ENCODE peak calls at places on chromosomes 12 and 14, in seven cellular contexts. One of them, this sample, is unnamed.

GRCh38 chr14:96586921-96587822 is 85.0 kb downstream of the PAPOLA start:
- DNase-seq in HCT116: no peak
- DNase-seq in HepG2: no peak
- DNase-seq in neural progenitor cell: no peak
- DNase-seq in fibroblast of lung: peak; percentile 25
- DNase-seq in IMR-90: no peak
- DNase-seq in MM.1S: no peak
- DNase-seq in this sample: no peak

GRCh38 chr12:29066061-29066588 is 83.0 kb upstream of the FAR2 start:
- DNase-seq in IMR-90: peak; percentile 50
- DNase-seq in fibroblast of lung: peak; percentile 85
- DNase-seq in HCT116: peak; percentile 40
- DNase-seq in HepG2: no peak
- DNase-seq in MM.1S: no peak
- DNase-seq in neural progenitor cell: peak; percentile 62
- DNase-seq in this sample: no peak

GRCh38 chr12:112107728-112108447 is 695 bp downstream of the NAA25 start:
- DNase-seq in HCT116: no peak
- DNase-seq in IMR-90: no peak
- DNase-seq in neural progenitor cell: peak; percentile 41
- DNase-seq in fibroblast of lung: no peak
- DNase-seq in HepG2: no peak
- DNase-seq in MM.1S: peak; percentile 6
- DNase-seq in this sample: peak; percentile 51

GRCh38 chr12:47296828-47297227 is 217.1 kb upstream of the AMIGO2 start:
- DNase-seq in HepG2: no peak
- DNase-seq in IMR-90: no peak
- DNase-seq in neural progenitor cell: no peak
- DNase-seq in MM.1S: no peak
- DNase-seq in fibroblast of lung: no peak
- DNase-seq in HCT116: no peak
- DNase-seq in this sample: no peak

GRCh38 chr14:37973031-37973908 is 234.4 kb upstream of the SSTR1 start:
- DNase-seq in HCT116: no peak
- DNase-seq in HepG2: peak; percentile 78
- DNase-seq in fibroblast of lung: no peak
- DNase-seq in neural progenitor cell: no peak
- DNase-seq in MM.1S: no peak
- DNase-seq in IMR-90: no peak
- DNase-seq in this sample: no peak

GRCh38 chr14:78335531-78335930 is 165.4 kb downstream of the NRXN3 start:
- DNase-seq in neural progenitor cell: no peak
- DNase-seq in IMR-90: no peak
- DNase-seq in HCT116: no peak
- DNase-seq in fibroblast of lung: no peak
- DNase-seq in HepG2: no peak
- DNase-seq in MM.1S: no peak
- DNase-seq in this sample: no peak

GRCh38 chr14:94394025-94394493 is 5.7 kb upstream of the SERPINA1 start:
- DNase-seq in HepG2: peak; percentile 76
- DNase-seq in HCT116: no peak
- DNase-seq in neural progenitor cell: no peak
- DNase-seq in IMR-90: no peak
- DNase-seq in fibroblast of lung: no peak
- DNase-seq in MM.1S: no peak
- DNase-seq in this sample: no peak

GRCh38 chr12:27843714-27844245 is 63.7 kb upstream of the MANSC4 start:
- DNase-seq in IMR-90: peak; percentile 84
- DNase-seq in fibroblast of lung: peak; percentile 71
- DNase-seq in HCT116: no peak
- DNase-seq in neural progenitor cell: peak; percentile 12
- DNase-seq in HepG2: peak; percentile 21
- DNase-seq in MM.1S: no peak
- DNase-seq in this sample: no peak

GRCh38 chr14:33756833-33757232 is 194.0 kb downstream of the EGLN3 start:
- DNase-seq in fibroblast of lung: no peak
- DNase-seq in HepG2: no peak
- DNase-seq in IMR-90: no peak
- DNase-seq in neural progenitor cell: no peak
- DNase-seq in HCT116: no peak
- DNase-seq in MM.1S: no peak
- DNase-seq in this sample: no peak

GRCh38 chr12:104687823-104688573 is 231.2 kb downstream of the CHST11 start:
- DNase-seq in fibroblast of lung: no peak
- DNase-seq in HCT116: no peak
- DNase-seq in neural progenitor cell: no peak
- DNase-seq in HepG2: no peak
- DNase-seq in MM.1S: no peak
- DNase-seq in IMR-90: no peak
- DNase-seq in this sample: no peak

GRCh38 chr12:18998343-18999270 is 130.9 kb upstream of the PLEKHA5 start:
- DNase-seq in MM.1S: no peak
- DNase-seq in neural progenitor cell: no peak
- DNase-seq in fibroblast of lung: peak; percentile 82
- DNase-seq in IMR-90: peak; percentile 89
- DNase-seq in HepG2: no peak
- DNase-seq in HCT116: no peak
- DNase-seq in this sample: no peak

GRCh38 chr12:3964404-3964803 is 91.2 kb upstream of the PARP11 start:
- DNase-seq in IMR-90: no peak
- DNase-seq in HCT116: peak; percentile 1
- DNase-seq in neural progenitor cell: peak; percentile 74
- DNase-seq in MM.1S: peak; percentile 58
- DNase-seq in fibroblast of lung: no peak
- DNase-seq in HepG2: peak; percentile 18
- DNase-seq in this sample: no peak
- TF ChIP-seq CTCF in IMR-90: no peak
- TF ChIP-seq CTCF in HCT116: no peak
- TF ChIP-seq CTCF in neural progenitor cell: peak; percentile 70
- TF ChIP-seq CTCF in MM.1S: peak; percentile 82
- TF ChIP-seq CTCF in fibroblast of lung: peak; percentile 10
- TF ChIP-seq CTCF in HepG2: peak; percentile 74
- TF ChIP-seq CTCF in this sample: peak; percentile 57

GRCh38 chr12:53474819-53475218 is 22.9 kb downstream of the PCBP2 start:
- DNase-seq in HCT116: no peak
- DNase-seq in fibroblast of lung: no peak
- DNase-seq in neural progenitor cell: no peak
- DNase-seq in IMR-90: no peak
- DNase-seq in MM.1S: no peak
- DNase-seq in HepG2: no peak
- DNase-seq in this sample: no peak
- H4K20me1 ChIP-seq in HCT116: peaks cover 66% of the 10 kb centered on the region
- H4K20me1 ChIP-seq in fibroblast of lung: peaks cover 1% of the 10 kb centered on the region
- H4K20me1 ChIP-seq in neural progenitor cell: peaks cover 100% of the 10 kb centered on the region
- H4K20me1 ChIP-seq in IMR-90: peaks cover 85% of the 10 kb centered on the region
- H4K20me1 ChIP-seq in MM.1S: no peaks in the 10 kb centered on the region
- H4K20me1 ChIP-seq in HepG2: peaks cover 39% of the 10 kb centered on the region
- H4K20me1 ChIP-seq in this sample: peaks cover 30% of the 10 kb centered on the region

GRCh38 chr12:121172145-121172544 is 37.8 kb upstream of the P2RX4 start:
- DNase-seq in neural progenitor cell: no peak
- DNase-seq in HCT116: no peak
- DNase-seq in MM.1S: no peak
- DNase-seq in IMR-90: no peak
- DNase-seq in HepG2: no peak
- DNase-seq in fibroblast of lung: no peak
- DNase-seq in this sample: no peak
- H3K4me1 ChIP-seq in neural progenitor cell: no peaks in the 10 kb centered on the region
- H3K4me1 ChIP-seq in HCT116: no peaks in the 10 kb centered on the region
- H3K4me1 ChIP-seq in MM.1S: no peaks in the 10 kb centered on the region
- H3K4me1 ChIP-seq in IMR-90: peaks cover 2% of the 10 kb centered on the region
- H3K4me1 ChIP-seq in HepG2: peaks cover 16% of the 10 kb centered on the region
- H3K4me1 ChIP-seq in fibroblast of lung: no peaks in the 10 kb centered on the region
- H3K4me1 ChIP-seq in this sample: peaks cover 23% of the 10 kb centered on the region

GRCh38 chr14:69299286-69300035 is 39.5 kb downstream of the GALNT16 start:
- DNase-seq in HCT116: no peak
- DNase-seq in HepG2: no peak
- DNase-seq in fibroblast of lung: no peak
- DNase-seq in neural progenitor cell: peak; percentile 43
- DNase-seq in MM.1S: no peak
- DNase-seq in IMR-90: no peak
- DNase-seq in this sample: peak; percentile 38
- TF ChIP-seq CTCF in HCT116: no peak
- TF ChIP-seq CTCF in HepG2: no peak
- TF ChIP-seq CTCF in fibroblast of lung: peak; percentile 23
- TF ChIP-seq CTCF in neural progenitor cell: peak; percentile 44
- TF ChIP-seq CTCF in MM.1S: no peak
- TF ChIP-seq CTCF in IMR-90: peak; percentile 16
- TF ChIP-seq CTCF in this sample: peak; percentile 71

GRCh38 chr14:99475179-99475578 is 5.5 kb downstream of the SETD3 start:
- DNase-seq in HCT116: no peak
- DNase-seq in neural progenitor cell: no peak
- DNase-seq in IMR-90: no peak
- DNase-seq in HepG2: no peak
- DNase-seq in MM.1S: no peak
- DNase-seq in fibroblast of lung: peak; percentile 32
- DNase-seq in this sample: no peak
- H4K20me1 ChIP-seq in HCT116: no peaks in the 10 kb centered on the region
- H4K20me1 ChIP-seq in neural progenitor cell: peaks cover 92% of the 10 kb centered on the region
- H4K20me1 ChIP-seq in IMR-90: peaks cover 57% of the 10 kb centered on the region
- H4K20me1 ChIP-seq in HepG2: peaks cover 18% of the 10 kb centered on the region
- H4K20me1 ChIP-seq in MM.1S: no peaks in the 10 kb centered on the region
- H4K20me1 ChIP-seq in fibroblast of lung: no peaks in the 10 kb centered on the region
- H4K20me1 ChIP-seq in this sample: peaks cover 65% of the 10 kb centered on the region